ENCODE peak calls at places on chromosomes 2 and 18, in nine cellular contexts. B is left ventricle myocardium inferior; K is endodermal cell; S is Kasumi-1; N is activated CD4-positive, alpha-beta T cell treated with anti-CD3 and anti-CD28 coated beads for 48 hours; J is B cell; R is HFFc6; Z is sigmoid colon; A is K562. E is an unnamed sample.

GRCh38 chr2:107068502-107068901 is 182.5 kb upstream of the ST6GAL2 start:
- DNase-seq in B (no peak), K (no peak), S (no peak), N (no peak), J (no peak), R (no peak), Z (no peak), A (no peak), E (no peak)

GRCh38 chr2:205734436-205734835 is 52.1 kb downstream of the NRP2 start:
- DNase-seq in B (no peak), K (peak), S (peak), N (no peak), J (no peak), R (peak), Z (peak), A (peak), E (no peak)

GRCh38 chr18:27599202-27599829 is 414.2 kb upstream of the CHST9 start:
- DNase-seq in B (no peak), K (peak), S (peak), N (peak), J (peak), R (peak), Z (no peak), A (peak), E (peak)

GRCh38 chr2:187934236-187934635 is 357.4 kb upstream of the GULP1 start:
- DNase-seq in B (no peak), K (no peak), S (no peak), N (no peak), J (no peak), R (no peak), Z (no peak), A (no peak), E (no peak)

GRCh38 chr2:212936572-212936971 is 214.8 kb downstream of the IKZF2 start:
- DNase-seq in B (no peak), K (no peak), S (no peak), N (no peak), J (no peak), R (no peak), Z (no peak), A (no peak), E (no peak)

GRCh38 chr18:76620326-76620813 is 125.3 kb upstream of the ZNF516 start:
- DNase-seq in B (peak), K (peak), S (peak), N (peak), J (peak), R (peak), Z (peak), A (peak), E (peak)

GRCh38 chr2:119255760-119256573 is 32.3 kb downstream of the STEAP3 start:
- DNase-seq in B (no peak), K (peak), S (no peak), N (no peak), J (no peak), R (peak), Z (no peak), A (no peak), E (no peak)

GRCh38 chr2:238649936-238650518 is 197.9 kb upstream of the TWIST2 start:
- DNase-seq in B (no peak), K (peak), S (no peak), N (no peak), J (no peak), R (no peak), Z (no peak), A (no peak), E (no peak)

GRCh38 chr2:169739351-169739750 is 5.7 kb downstream of the KLHL23 start:
- DNase-seq in B (no peak), K (no peak), S (no peak), N (no peak), J (no peak), R (no peak), Z (no peak), A (no peak), E (peak)

GRCh38 chr2:53403836-53404413 is 363.7 kb upstream of the CHAC2 start:
- DNase-seq in B (no peak), K (no peak), S (no peak), N (no peak), J (no peak), R (peak), Z (no peak), A (no peak), E (no peak)

GRCh38 chr18:2096581-2096980 is 474.7 kb downstream of the METTL4 start:
- DNase-seq in B (no peak), K (no peak), S (no peak), N (no peak), J (no peak), R (no peak), Z (no peak), A (no peak), E (no peak)

GRCh38 chr2:12014088-12014960 is 267.9 kb downstream of the LPIN1 start:
- DNase-seq in B (no peak), K (no peak), S (no peak), N (no peak), J (peak), R (peak), Z (no peak), A (no peak), E (no peak)

GRCh38 chr2:119659601-119660342 is 19.2 kb upstream of the TMEM177 start:
- DNase-seq in B (no peak), K (peak), S (peak), N (peak), J (peak), R (no peak), Z (no peak), A (no peak), E (peak)

GRCh38 chr2:200905618-200906296 is 16.6 kb downstream of the NIF3L1 start:
- DNase-seq in B (peak), K (peak), S (peak), N (peak), J (peak), R (peak), Z (no peak), A (peak), E (peak)

GRCh38 chr2:185337033-185337432 is 401.6 kb upstream of the FSIP2 start:
- DNase-seq in B (no peak), K (peak), S (no peak), N (no peak), J (no peak), R (no peak), Z (no peak), A (no peak), E (no peak)

GRCh38 chr2:236306825-236307540 is 42.8 kb upstream of the ASB18 start:
- DNase-seq in B (no peak), K (no peak), S (no peak), N (no peak), J (no peak), R (no peak), Z (no peak), A (no peak), E (no peak)

E was measured in AML-193.